ENCODE peak calls at places on chromosomes 3 and 15, in four cellular contexts. E is cardiac muscle cell; S is tibial nerve; W is CD4-positive, alpha-beta memory T cell. N is an unnamed sample. For H3K4me1, the result is how much of the 10 kb centered on the place peaks cover.

GRCh38 chr15:92672102-92672501 is 16.5 kb upstream of the FAM174B start:
- DNase-seq in E (no peak), S (no peak), W (no peak), N (no peak)

GRCh38 chr3:53518495-53518981 is 24.1 kb downstream of the CACNA1D start:
- DNase-seq in E (no peak), S (peak), W (no peak), N (no peak)

GRCh38 chr3:28912120-28912885 is 368.6 kb upstream of the RBMS3 start:
- DNase-seq in E (no peak), S (no peak), W (no peak), N (no peak)

GRCh38 chr3:156655819-156656566 is 18.4 kb upstream of the TIPARP start:
- DNase-seq in E (no peak), S (no peak), W (no peak), N (no peak)

GRCh38 chr15:84887928-84888327 is 3.5 kb downstream of the SLC28A1 start:
- DNase-seq in E (no peak), S (no peak), W (no peak), N (no peak)

GRCh38 chr3:108970561-108970960 is 16.9 kb upstream of the GUCA1C start:
- DNase-seq in E (no peak), S (no peak), W (no peak), N (no peak)

GRCh38 chr15:69390575-69390974 is 23.6 kb upstream of the KIF23 start:
- DNase-seq in E (no peak), S (no peak), W (no peak), N (no peak)

GRCh38 chr3:40615110-40615915 is 90.6 kb downstream of the ZNF621 start:
- DNase-seq in E (peak), S (no peak), W (no peak), N (no peak)

GRCh38 chr15:95196176-95196915 is 965.0 kb downstream of the MCTP2 start:
- DNase-seq in E (no peak), S (no peak), W (no peak), N (no peak)

GRCh38 chr3:123755508-123755907 is 128.6 kb downstream of the MYLK start:
- DNase-seq in E (no peak), S (no peak), W (no peak), N (no peak)

GRCh38 chr3:140711043-140711718 is 33.3 kb downstream of the TRIM42 start:
- DNase-seq in E (no peak), S (no peak), W (no peak), N (no peak)

GRCh38 chr3:146528954-146529353 is 15.5 kb downstream of the PLSCR1 start:
- DNase-seq in E (no peak), S (no peak), W (no peak), N (no peak)

GRCh38 chr15:38247336-38247735 is 5.3 kb upstream of the SPRED1 start:
- DNase-seq in E (no peak), S (no peak), W (no peak), N (no peak)

GRCh38 chr3:39284457-39284881 is 4.6 kb upstream of the CX3CR1 start:
- DNase-seq in E (no peak), S (no peak), W (no peak), N (no peak)

DNA sequence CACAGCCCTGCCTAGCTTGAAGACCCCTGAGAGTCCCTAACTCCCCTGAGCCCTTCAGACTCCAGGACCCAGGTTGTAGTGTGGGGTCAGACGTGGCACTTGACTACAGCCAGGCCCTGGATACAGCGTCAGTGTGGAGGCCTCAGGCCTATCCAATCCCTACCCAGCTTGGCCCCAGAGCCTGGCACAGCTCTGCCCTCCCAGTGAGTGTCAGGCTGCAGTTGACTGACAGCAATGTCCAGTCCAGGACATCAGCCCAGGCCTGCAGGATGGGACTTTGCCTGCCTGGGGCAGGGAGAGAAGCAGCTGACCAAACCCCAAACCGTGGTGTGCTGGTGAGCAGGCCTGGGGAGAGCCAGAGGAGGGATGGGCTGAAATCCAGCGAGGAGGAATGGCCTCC is 27.3 kb downstream of the KLF13 start:
- DNase-seq in E (no peak), S (no peak), W (no peak), N (peak)
- H3K4me1 ChIP-seq in E (half or more), S (under half), W (half or more), N (half or more)

DNA sequence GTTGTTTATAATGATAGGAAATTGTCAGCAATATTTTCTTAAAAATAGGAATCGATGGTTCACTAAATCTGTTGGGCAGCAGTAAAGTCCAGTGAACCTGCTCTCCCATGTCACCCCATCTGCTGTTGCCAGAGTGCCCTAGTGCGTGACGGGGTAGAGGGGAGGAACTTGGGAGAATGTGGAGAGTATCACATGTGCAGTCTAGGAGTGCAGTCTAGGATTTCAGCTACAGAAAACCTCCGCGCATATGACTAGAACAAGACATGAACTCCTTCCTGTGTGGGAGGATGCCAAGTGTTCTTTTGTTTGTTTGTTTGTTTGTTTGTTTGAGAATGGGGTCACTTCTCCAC is 74.6 kb upstream of the ACAD9 start:
- DNase-seq in E (no peak), S (no peak), W (no peak), N (no peak)
- H3K4me1 ChIP-seq in E (half or more), S (under half), W (half or more), N (half or more)

DNA sequence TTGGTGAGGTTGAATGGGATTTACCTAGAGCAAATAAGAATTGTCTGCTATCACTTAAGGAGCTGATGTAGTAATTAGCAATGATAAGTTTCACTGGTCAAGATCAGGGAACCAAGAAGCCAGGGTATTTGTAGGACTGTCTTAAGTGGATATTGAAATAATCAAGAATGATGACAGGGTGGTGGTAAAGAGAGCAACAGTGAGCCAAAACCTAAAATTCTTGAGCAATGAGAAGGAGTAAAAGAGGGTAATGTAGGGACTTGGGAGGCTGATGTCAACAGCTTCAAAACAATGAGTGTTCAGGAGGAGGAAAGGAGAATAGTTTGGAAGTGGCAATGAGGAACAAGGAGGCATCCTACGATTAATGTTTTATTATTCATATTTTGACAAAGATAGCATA is 31.5 kb upstream of the SLC2A2 start:
- DNase-seq in E (no peak), S (no peak), W (no peak), N (no peak)
- H3K4me1 ChIP-seq in E (under half), S (under half), W (under half), N (under half)

GRCh38 chr3:13598926-13599886 is 50.3 kb downstream of the FBLN2 start:
- DNase-seq in E (no peak), S (no peak), W (no peak), N (no peak)
- H3K4me1 ChIP-seq in E (under half), S (under half), W (under half), N (under half)

GRCh38 chr3:70094197-70094596 is 94.7 kb downstream of the SAMMSON start:
- DNase-seq in E (no peak), S (no peak), W (no peak), N (no peak)
- H3K4me1 ChIP-seq in E (under half), S (under half), W (under half), N (under half)

DNA sequence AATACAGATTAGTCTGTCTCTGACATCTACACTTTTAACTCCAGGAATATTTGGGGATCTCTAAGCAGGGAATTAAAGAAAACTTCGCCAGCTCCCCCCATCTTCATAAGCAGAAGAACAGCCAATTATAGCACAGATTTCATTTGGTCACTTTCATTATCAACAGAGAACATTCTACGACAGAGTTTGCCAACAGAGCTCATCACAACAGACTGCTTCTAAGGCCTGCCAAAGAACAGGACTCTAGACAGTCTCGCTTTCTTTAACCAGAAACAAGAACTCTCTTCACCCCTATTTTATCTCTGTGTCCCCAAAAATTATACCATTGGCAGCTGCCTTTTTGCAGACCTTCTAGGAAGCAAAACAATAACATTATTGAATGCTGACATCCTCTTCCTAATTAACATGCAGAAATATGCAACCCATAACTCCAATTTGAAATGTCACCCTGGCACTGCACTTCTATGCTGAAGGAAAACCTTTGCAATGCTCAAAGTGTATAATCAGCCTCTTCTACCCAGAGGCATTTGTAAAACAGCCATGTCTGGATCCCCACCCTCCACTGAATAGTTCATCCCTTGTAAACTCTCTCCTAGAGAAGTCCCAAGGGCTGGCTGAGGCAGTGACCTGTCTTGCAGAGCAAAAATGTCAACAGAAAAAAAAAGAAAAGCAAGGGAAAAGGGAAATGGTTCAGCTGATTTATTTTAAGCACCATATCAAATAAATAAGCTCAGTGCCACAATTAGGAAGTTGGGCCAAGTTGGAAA is 552.7 kb downstream of the MAGI1 start:
- DNase-seq in E (no peak), S (no peak), W (no peak), N (no peak)
- H3K4me1 ChIP-seq in E (under half), S (under half), W (under half), N (half or more)

DNA sequence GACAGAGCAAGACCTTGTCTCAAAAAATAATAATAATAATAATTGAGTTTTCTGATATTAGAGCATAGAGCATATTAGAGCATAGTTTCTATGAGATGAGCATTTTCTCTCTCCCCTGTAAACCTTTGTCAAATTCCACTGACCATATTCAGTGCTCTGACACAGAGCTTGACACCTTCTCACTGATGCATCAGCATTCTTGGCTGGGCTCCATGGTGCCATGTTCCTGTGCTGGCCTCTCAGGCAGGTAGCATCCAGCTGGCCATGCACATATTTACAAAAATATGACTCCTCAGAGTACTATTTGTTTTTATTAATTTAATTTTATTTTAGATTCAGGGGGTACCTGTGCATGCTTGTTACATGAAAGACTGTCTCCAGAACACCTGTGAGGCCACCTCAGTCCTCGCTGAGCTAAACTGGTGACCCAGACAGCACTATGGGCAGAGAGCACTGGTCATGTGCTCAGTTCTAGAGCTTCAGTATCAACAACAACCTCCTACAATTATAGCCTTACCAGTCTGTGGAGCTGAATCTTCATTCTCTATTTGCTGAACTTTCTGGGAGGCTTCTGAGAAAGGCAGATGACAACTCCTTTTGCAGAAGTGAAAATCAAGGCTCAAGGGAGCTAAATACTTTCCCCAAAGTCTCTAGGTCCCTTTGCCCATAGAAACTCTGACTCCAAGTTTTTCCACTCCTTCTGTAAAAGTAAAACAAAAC is 21.6 kb upstream of the SLC28A2 start:
- DNase-seq in E (no peak), S (no peak), W (no peak), N (no peak)
- H3K4me1 ChIP-seq in E (under half), S (under half), W (under half), N (under half)

DNA sequence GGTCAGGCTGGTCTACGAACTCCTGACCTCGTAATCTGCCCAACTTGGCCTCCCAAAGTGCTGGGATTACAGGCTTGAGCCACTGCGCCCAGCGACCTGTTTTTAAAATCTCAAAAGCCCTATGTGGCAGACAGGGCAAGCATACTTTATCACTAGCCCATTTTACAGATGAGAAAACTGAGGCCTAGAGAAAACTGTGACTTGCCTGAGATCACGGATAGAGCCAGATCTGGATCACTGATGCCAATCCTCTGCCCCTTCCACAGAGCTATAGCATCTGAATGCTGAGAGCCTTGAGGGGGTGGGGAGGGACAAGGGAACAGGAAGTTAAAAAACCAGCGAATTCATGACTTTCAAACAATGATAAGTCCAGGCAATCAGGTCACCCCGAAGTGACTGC is 7.4 kb downstream of the ANKRD63 start:
- DNase-seq in E (no peak), S (no peak), W (no peak), N (no peak)
- H3K4me1 ChIP-seq in E (under half), S (under half), W (under half), N (under half)

GRCh38 chr15:74781673-74782595 is at the start of gene CSK:
- DNase-seq in E (peak), S (no peak), W (peak), N (peak)
- H3K4me1 ChIP-seq in E (under half), S (under half), W (half or more), N (half or more)

DNA sequence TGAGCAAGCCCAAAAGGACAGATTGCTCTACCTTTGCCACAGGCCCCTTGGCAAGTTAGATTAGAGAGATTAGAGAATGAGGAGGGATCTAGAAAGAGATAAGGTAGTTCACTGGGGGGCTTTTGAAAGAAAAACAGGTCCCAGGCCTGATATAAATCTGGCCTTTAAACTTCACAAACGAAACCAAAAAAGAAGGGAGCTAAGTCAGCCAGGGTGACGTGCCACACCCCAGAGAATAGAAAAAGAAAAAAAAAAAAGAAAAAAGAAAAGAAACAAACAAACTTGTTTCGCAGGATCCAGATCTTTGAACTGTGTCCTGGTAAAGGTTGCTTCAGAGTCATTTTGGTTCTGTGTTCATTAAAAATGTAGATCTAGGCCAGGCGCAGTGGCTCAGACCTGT is 3.6 kb downstream of the KAT2B start:
- DNase-seq in E (no peak), S (no peak), W (no peak), N (no peak)
- H3K4me1 ChIP-seq in E (under half), S (under half), W (half or more), N (under half)